ENCODE peak calls at places on chromosomes 3 and 15, in four cellular contexts. F is HT-29; R is activated effector memory CD4-positive, alpha-beta T cell treated with Interleukin-2 at 50 U/mL for 16 hours; G is renal cortical epithelial cell. W is an unnamed sample.

GRCh38 chr3:175070946-175071345 is 211.8 kb downstream of the NAALADL2 start:
- DNase-seq in F (peak; percentile 60), R (no peak), G (peak; percentile 73), W (no peak)

GRCh38 chr15:99361541-99362185 is 110.4 kb downstream of the LRRC28 start:
- DNase-seq in R (no peak), G (peak; percentile 27), F (peak; percentile 35), W (no peak)

GRCh38 chr3:14273886-14274517 is 95.4 kb downstream of the LSM3 start:
- DNase-seq in R (no peak), G (no peak), F (no peak), W (no peak)

GRCh38 chr3:157318639-157319288 is 117.9 kb upstream of the PTX3 start:
- DNase-seq in R (no peak), F (no peak), G (peak; percentile 10), W (no peak)

GRCh38 chr3:189096092-189096491 is 75.7 kb upstream of the TPRG1 start:
- DNase-seq in G (no peak), F (no peak), R (no peak), W (no peak)

GRCh38 chr15:69679623-69680228 is 227.1 kb downstream of the RPLP1 start:
- DNase-seq in G (no peak), F (no peak), R (no peak), W (peak; percentile 18)

GRCh38 chr3:139534992-139535879 is 4.3 kb downstream of the RBP1 start:
- DNase-seq in F (peak; percentile 20), G (no peak), R (no peak), W (no peak)

GRCh38 chr3:30356901-30357753 is 249.3 kb upstream of the TGFBR2 start:
- DNase-seq in G (no peak), R (no peak), F (no peak), W (no peak)

GRCh38 chr15:84057714-84058331 is 177.8 kb upstream of the GOLGA6L4 start:
- DNase-seq in R (no peak), G (no peak), F (no peak), W (no peak)

W was measured in CD8-positive, alpha-beta T cell.